ENCODE peak calls at places on chromosomes 6 and 20, in ten cellular contexts. T, J, E, I, L, K, D, Q, G and U are unnamed samples.

GRCh38 chr6:82363368-82364086 is at the start of gene TPBG:
- DNase-seq in T (peak), J (no peak), E (peak), I (peak), L (peak), K (peak), D (peak), Q (no peak), G (peak), U (peak)

GRCh38 chr20:41232971-41233926 is 84.3 kb downstream of the ZHX3 start:
- DNase-seq in T (no peak), J (no peak), E (peak), I (no peak), L (peak), K (no peak), D (no peak), Q (no peak), G (no peak), U (no peak)

GRCh38 chr6:42230320-42231034 is 12.8 kb upstream of the MRPS10 start:
- DNase-seq in T (no peak), J (no peak), E (peak), I (no peak), L (peak), K (no peak), D (no peak), Q (no peak), G (no peak), U (no peak)

GRCh38 chr6:31556312-31556711 is 8.9 kb downstream of the NFKBIL1 start:
- DNase-seq in T (no peak), J (no peak), E (no peak), I (no peak), L (no peak), K (no peak), D (no peak), Q (no peak), G (no peak), U (no peak)

GRCh38 chr6:113833537-113833936 is 23.6 kb upstream of the MARCKS start:
- DNase-seq in T (no peak), J (no peak), E (peak), I (no peak), L (peak), K (no peak), D (no peak), Q (no peak), G (no peak), U (no peak)

GRCh38 chr6:118810420-118811027 is 83.4 kb upstream of the ASF1A start:
- DNase-seq in T (peak), J (peak), E (no peak), I (no peak), L (no peak), K (no peak), D (no peak), Q (peak), G (no peak), U (no peak)

GRCh38 chr6:143221723-143222122 is 161.0 kb downstream of the AIG1 start:
- DNase-seq in T (no peak), J (no peak), E (no peak), I (no peak), L (no peak), K (no peak), D (no peak), Q (no peak), G (no peak), U (no peak)

GRCh38 chr6:22512716-22513452 is 56.5 kb upstream of the HDGFL1 start:
- DNase-seq in T (no peak), J (no peak), E (no peak), I (no peak), L (no peak), K (no peak), D (no peak), Q (no peak), G (no peak), U (no peak)

GRCh38 chr6:45791181-45791580 is 224.5 kb downstream of the CLIC5 start:
- DNase-seq in T (no peak), J (no peak), E (no peak), I (no peak), L (no peak), K (no peak), D (no peak), Q (no peak), G (no peak), U (no peak)

GRCh38 chr20:6711950-6712634 is 55.4 kb upstream of the BMP2 start:
- DNase-seq in T (no peak), J (no peak), E (peak), I (no peak), L (peak), K (no peak), D (no peak), Q (no peak), G (no peak), U (no peak)

GRCh38 chr6:3751730-3752537 is 421 bp upstream of the PXDC1 start:
- DNase-seq in T (peak), J (peak), E (peak), I (peak), L (peak), K (peak), D (peak), Q (peak), G (peak), U (peak)

GRCh38 chr6:12075067-12075563 is 63.0 kb downstream of the HIVEP1 start:
- DNase-seq in T (no peak), J (no peak), E (peak), I (no peak), L (no peak), K (no peak), D (no peak), Q (no peak), G (no peak), U (no peak)